ENCODE peak calls at places on chromosomes 7 and 10, in eight cellular contexts. One of them, this sample, is unnamed.
A peak's percentile ranks its signal among the peaks of the same experiment; 100 is the strongest.

GRCh38 chr7:29852457-29852856 is 46.1 kb downstream of the WIPF3 start:
- DNase-seq in foreskin fibroblast: no peak
- DNase-seq in H54: no peak
- DNase-seq in RCC 7860: no peak
- DNase-seq in stimulated activated CD8-positive, alpha-beta memory T cell treated with anti-CD3 and anti-CD28 coated beads, Interleukin-7, amount 100 ng/mL, for 1 hour: no peak
- DNase-seq in psoas muscle: no peak
- DNase-seq in HS-5: no peak
- DNase-seq in activated CD4-positive, alpha-beta memory T cell treated with anti-CD3 and anti-CD28 coated beads for 36 hours: no peak
- DNase-seq in this sample: no peak

GRCh38 chr10:105769248-105770184 is 1128.4 kb downstream of the SORCS3 start:
- DNase-seq in stimulated activated CD8-positive, alpha-beta memory T cell treated with anti-CD3 and anti-CD28 coated beads, Interleukin-7, amount 100 ng/mL, for 1 hour: no peak
- DNase-seq in activated CD4-positive, alpha-beta memory T cell treated with anti-CD3 and anti-CD28 coated beads for 36 hours: no peak
- DNase-seq in foreskin fibroblast: no peak
- DNase-seq in H54: no peak
- DNase-seq in psoas muscle: no peak
- DNase-seq in RCC 7860: peak; percentile 44
- DNase-seq in HS-5: no peak
- DNase-seq in this sample: no peak

GRCh38 chr7:119350334-119350733 is 922.6 kb upstream of the KCND2 start:
- DNase-seq in stimulated activated CD8-positive, alpha-beta memory T cell treated with anti-CD3 and anti-CD28 coated beads, Interleukin-7, amount 100 ng/mL, for 1 hour: no peak
- DNase-seq in H54: no peak
- DNase-seq in HS-5: no peak
- DNase-seq in psoas muscle: no peak
- DNase-seq in RCC 7860: no peak
- DNase-seq in activated CD4-positive, alpha-beta memory T cell treated with anti-CD3 and anti-CD28 coated beads for 36 hours: no peak
- DNase-seq in foreskin fibroblast: no peak
- DNase-seq in this sample: no peak

GRCh38 chr7:114916261-114916892 is 5.5 kb upstream of the MDFIC start:
- DNase-seq in stimulated activated CD8-positive, alpha-beta memory T cell treated with anti-CD3 and anti-CD28 coated beads, Interleukin-7, amount 100 ng/mL, for 1 hour: no peak
- DNase-seq in HS-5: no peak
- DNase-seq in H54: no peak
- DNase-seq in psoas muscle: no peak
- DNase-seq in foreskin fibroblast: no peak
- DNase-seq in activated CD4-positive, alpha-beta memory T cell treated with anti-CD3 and anti-CD28 coated beads for 36 hours: peak; percentile 69
- DNase-seq in RCC 7860: no peak
- DNase-seq in this sample: no peak

GRCh38 chr10:78290131-78290750 is 256.6 kb downstream of the RPS24 start:
- DNase-seq in H54: no peak
- DNase-seq in HS-5: no peak
- DNase-seq in stimulated activated CD8-positive, alpha-beta memory T cell treated with anti-CD3 and anti-CD28 coated beads, Interleukin-7, amount 100 ng/mL, for 1 hour: no peak
- DNase-seq in foreskin fibroblast: peak; percentile 16
- DNase-seq in RCC 7860: no peak
- DNase-seq in psoas muscle: no peak
- DNase-seq in activated CD4-positive, alpha-beta memory T cell treated with anti-CD3 and anti-CD28 coated beads for 36 hours: no peak
- DNase-seq in this sample: no peak

GRCh38 chr10:59830601-59831259 is 75.6 kb downstream of the CCDC6 start:
- DNase-seq in stimulated activated CD8-positive, alpha-beta memory T cell treated with anti-CD3 and anti-CD28 coated beads, Interleukin-7, amount 100 ng/mL, for 1 hour: no peak
- DNase-seq in HS-5: peak; percentile 6
- DNase-seq in psoas muscle: no peak
- DNase-seq in RCC 7860: peak; percentile 12
- DNase-seq in H54: peak; percentile 55
- DNase-seq in foreskin fibroblast: peak; percentile 59
- DNase-seq in activated CD4-positive, alpha-beta memory T cell treated with anti-CD3 and anti-CD28 coated beads for 36 hours: peak; percentile 32
- DNase-seq in this sample: peak; percentile 54

GRCh38 chr10:921471-922414 is 9.8 kb downstream of the LARP4B start:
- DNase-seq in stimulated activated CD8-positive, alpha-beta memory T cell treated with anti-CD3 and anti-CD28 coated beads, Interleukin-7, amount 100 ng/mL, for 1 hour: no peak
- DNase-seq in foreskin fibroblast: no peak
- DNase-seq in psoas muscle: no peak
- DNase-seq in activated CD4-positive, alpha-beta memory T cell treated with anti-CD3 and anti-CD28 coated beads for 36 hours: no peak
- DNase-seq in H54: peak; percentile 56
- DNase-seq in RCC 7860: peak; percentile 86
- DNase-seq in HS-5: no peak
- DNase-seq in this sample: no peak

GRCh38 chr10:74968621-74969019 is 142.2 kb downstream of the KAT6B start:
- DNase-seq in H54: no peak
- DNase-seq in foreskin fibroblast: no peak
- DNase-seq in RCC 7860: no peak
- DNase-seq in activated CD4-positive, alpha-beta memory T cell treated with anti-CD3 and anti-CD28 coated beads for 36 hours: no peak
- DNase-seq in stimulated activated CD8-positive, alpha-beta memory T cell treated with anti-CD3 and anti-CD28 coated beads, Interleukin-7, amount 100 ng/mL, for 1 hour: no peak
- DNase-seq in psoas muscle: no peak
- DNase-seq in HS-5: no peak
- DNase-seq in this sample: no peak

GRCh38 chr10:15325243-15326002 is 45.7 kb downstream of the FAM171A1 start:
- DNase-seq in psoas muscle: no peak
- DNase-seq in stimulated activated CD8-positive, alpha-beta memory T cell treated with anti-CD3 and anti-CD28 coated beads, Interleukin-7, amount 100 ng/mL, for 1 hour: no peak
- DNase-seq in foreskin fibroblast: peak; percentile 57
- DNase-seq in activated CD4-positive, alpha-beta memory T cell treated with anti-CD3 and anti-CD28 coated beads for 36 hours: no peak
- DNase-seq in RCC 7860: peak; percentile 91
- DNase-seq in H54: peak; percentile 64
- DNase-seq in HS-5: peak; percentile 40
- DNase-seq in this sample: peak; percentile 33

GRCh38 chr10:69948261-69948660 is 104.4 kb upstream of the MACROH2A2 start:
- DNase-seq in H54: no peak
- DNase-seq in psoas muscle: no peak
- DNase-seq in stimulated activated CD8-positive, alpha-beta memory T cell treated with anti-CD3 and anti-CD28 coated beads, Interleukin-7, amount 100 ng/mL, for 1 hour: no peak
- DNase-seq in RCC 7860: no peak
- DNase-seq in foreskin fibroblast: peak; percentile 25
- DNase-seq in activated CD4-positive, alpha-beta memory T cell treated with anti-CD3 and anti-CD28 coated beads for 36 hours: no peak
- DNase-seq in HS-5: no peak
- DNase-seq in this sample: no peak

GRCh38 chr10:62049815-62050626 is 148.5 kb downstream of the ARID5B start:
- DNase-seq in HS-5: no peak
- DNase-seq in activated CD4-positive, alpha-beta memory T cell treated with anti-CD3 and anti-CD28 coated beads for 36 hours: no peak
- DNase-seq in RCC 7860: no peak
- DNase-seq in psoas muscle: no peak
- DNase-seq in H54: no peak
- DNase-seq in foreskin fibroblast: no peak
- DNase-seq in stimulated activated CD8-positive, alpha-beta memory T cell treated with anti-CD3 and anti-CD28 coated beads, Interleukin-7, amount 100 ng/mL, for 1 hour: no peak
- DNase-seq in this sample: no peak